ENCODE peak calls at places on chromosomes 4 and X, in seven cellular contexts. M, B, L, U, K, V and Q are unnamed samples.

GRCh38 chr4:8737075-8737474 is 134.6 kb downstream of the HMX1 start:
- DNase-seq in M (no peak), B (no peak), L (no peak), U (no peak), K (no peak), V (no peak), Q (no peak)

GRCh38 chr4:41160856-41161255 is 53.5 kb downstream of the APBB2 start:
- DNase-seq in M (no peak), B (no peak), L (peak; percentile 84), U (no peak), K (no peak), V (no peak), Q (no peak)

GRCh38 chr4:87193958-87194675 is 26.3 kb downstream of the KLHL8 start:
- DNase-seq in M (no peak), B (no peak), L (no peak), U (no peak), K (no peak), V (no peak), Q (no peak)

GRCh38 chrX:100872161-100872560 is 2.0 kb downstream of the NOX1 start:
- DNase-seq in M (no peak), B (no peak), L (no peak), U (no peak), K (no peak), V (no peak), Q (no peak)

GRCh38 chr4:67682266-67682665 is 18.7 kb downstream of the UBA6 start:
- DNase-seq in M (no peak), B (no peak), L (no peak), U (no peak), K (no peak), V (no peak), Q (no peak)

GRCh38 chr4:11469900-11470708 is 41.4 kb upstream of the HS3ST1 start:
- DNase-seq in M (no peak), B (no peak), L (no peak), U (no peak), K (no peak), V (no peak), Q (no peak)

GRCh38 chrX:38346150-38346549 is 6.3 kb upstream of the OTC start:
- DNase-seq in M (no peak), B (no peak), L (no peak), U (no peak), K (no peak), V (no peak), Q (no peak)

GRCh38 chrX:153477039-153477438 is 6.7 kb upstream of the HAUS7 start:
- DNase-seq in M (no peak), B (no peak), L (peak; percentile 15), U (no peak), K (peak; percentile 30), V (peak; percentile 71), Q (no peak)

GRCh38 chr4:138267835-138268234 is 25.7 kb upstream of the SLC7A11 start:
- DNase-seq in M (no peak), B (no peak), L (no peak), U (no peak), K (no peak), V (no peak), Q (no peak)

GRCh38 chrX:100410083-100410590 is at the start of gene PCDH19:
- DNase-seq in M (no peak), B (peak; percentile 25), L (no peak), U (peak; percentile 49), K (peak; percentile 58), V (peak; percentile 38), Q (peak; percentile 55)

GRCh38 chr4:17468638-17469221 is 43.2 kb downstream of the QDPR start:
- DNase-seq in M (no peak), B (no peak), L (no peak), U (peak; percentile 48), K (peak; percentile 36), V (peak; percentile 47), Q (peak; percentile 52)

GRCh38 chr4:36747277-36748129 is 466.1 kb downstream of the DTHD1 start:
- DNase-seq in M (no peak), B (no peak), L (no peak), U (no peak), K (no peak), V (no peak), Q (no peak)

GRCh38 chrX:39704590-39704989 is 393.2 kb downstream of the BCOR start:
- DNase-seq in M (no peak), B (no peak), L (no peak), U (no peak), K (no peak), V (no peak), Q (no peak)

GRCh38 chr4:114021445-114021844 is 42.0 kb upstream of the ARSJ start:
- DNase-seq in M (no peak), B (no peak), L (no peak), U (no peak), K (no peak), V (no peak), Q (no peak)

GRCh38 chr4:138047290-138047689 is 194.9 kb downstream of the SLC7A11 start:
- DNase-seq in M (no peak), B (no peak), L (no peak), U (no peak), K (no peak), V (no peak), Q (no peak)

GRCh38 chr4:22999419-22999818 is 306.7 kb downstream of the GBA3 start:
- DNase-seq in M (no peak), B (no peak), L (peak; percentile 34), U (no peak), K (no peak), V (no peak), Q (no peak)

GRCh38 chr4:475962-476361 is 23.0 kb downstream of the ZNF721 start:
- DNase-seq in M (no peak), B (no peak), L (no peak), U (no peak), K (no peak), V (no peak), Q (no peak)

GRCh38 chr4:165600959-165601674 is 222.3 kb downstream of the CPE start:
- DNase-seq in M (no peak), B (no peak), L (peak; percentile 37), U (no peak), K (no peak), V (no peak), Q (no peak)

GRCh38 chr4:102608190-102608589 is 107.0 kb downstream of the NFKB1 start:
- DNase-seq in M (no peak), B (no peak), L (peak; percentile 55), U (no peak), K (no peak), V (no peak), Q (no peak)

GRCh38 chr4:8163026-8163425 is 4.4 kb upstream of the ABLIM2 start:
- DNase-seq in M (no peak), B (no peak), L (no peak), U (no peak), K (no peak), V (no peak), Q (no peak)

GRCh38 chr4:108036252-108036651 is 46.6 kb downstream of the HADH start:
- DNase-seq in M (no peak), B (peak; percentile 46), L (no peak), U (no peak), K (no peak), V (peak; percentile 24), Q (no peak)